ENCODE peak calls at places on chromosomes 16 and 17, in nine cellular contexts. X is H9, A is PC-9, H is upper lobe of right lung, Y is spleen, K is IMR-90, L is kidney, W is neural progenitor cell, E is right lobe of liver. C is an unnamed sample. For H3K4me1, the result is how much of the 10 kb centered on the place peaks cover.

GRCh38 chr17:48740537-48740936 is 12.0 kb upstream of the HOXB13 start:
- DNase-seq in X (no peak), A (no peak), H (no peak), Y (no peak), K (no peak), L (no peak), W (no peak), E (no peak), C (no peak)

GRCh38 chr17:78935419-78936323 is 10.5 kb upstream of the TIMP2 start:
- DNase-seq in X (peak), A (no peak), H (no peak), Y (no peak), K (peak), L (peak), W (no peak), E (no peak), C (no peak)

GRCh38 chr16:56814537-56815432 is 50.2 kb upstream of the SLC12A3 start:
- DNase-seq in X (no peak), A (no peak), H (no peak), Y (no peak), K (no peak), L (no peak), W (peak), E (no peak), C (no peak)

GRCh38 chr17:9676084-9676483 is 30.8 kb downstream of the USP43 start:
- DNase-seq in X (no peak), A (no peak), H (no peak), Y (no peak), K (no peak), L (no peak), W (no peak), E (no peak), C (no peak)

GRCh38 chr17:313911-314613 is 38.5 kb downstream of the RPH3AL start:
- DNase-seq in X (no peak), A (no peak), H (no peak), Y (no peak), K (no peak), L (no peak), W (no peak), E (peak), C (no peak)

GRCh38 chr17:29179232-29180036 is 764 bp downstream of the MYO18A start:
- DNase-seq in X (peak), A (peak), H (peak), Y (no peak), K (no peak), L (peak), W (peak), E (peak), C (peak)

GRCh38 chr16:56918467-56919012 is 13.4 kb upstream of the HERPUD1 start:
- DNase-seq in X (no peak), A (no peak), H (no peak), Y (no peak), K (no peak), L (no peak), W (no peak), E (no peak), C (no peak)

GRCh38 chr17:36475346-36475970 is 11.0 kb upstream of the ZNHIT3 start:
- DNase-seq in X (no peak), A (no peak), H (no peak), Y (no peak), K (no peak), L (no peak), W (no peak), E (no peak), C (no peak)

GRCh38 chr16:72380283-72380682 is 208.3 kb upstream of the PMFBP1 start:
- DNase-seq in X (no peak), A (no peak), H (no peak), Y (no peak), K (no peak), L (no peak), W (peak), E (no peak), C (no peak)

GRCh38 chr16:65066646-65067045 is 55.2 kb downstream of the CDH11 start:
- DNase-seq in X (no peak), A (no peak), H (no peak), Y (no peak), K (peak), L (no peak), W (no peak), E (no peak), C (no peak)

GRCh38 chr17:601462-602303 is 113.0 kb downstream of the VPS53 start:
- DNase-seq in X (no peak), A (no peak), H (no peak), Y (no peak), K (peak), L (no peak), W (no peak), E (no peak), C (no peak)

GRCh38 chr17:18261146-18261515 is 669 bp downstream of the MIEF2 start:
- DNase-seq in X (peak), A (peak), H (peak), Y (no peak), K (peak), L (peak), W (peak), E (peak), C (peak)

GRCh38 chr17:4189280-4189679 is 46.3 kb downstream of the CYB5D2 start:
- DNase-seq in X (no peak), A (no peak), H (no peak), Y (peak), K (no peak), L (no peak), W (no peak), E (no peak), C (no peak)

GRCh38 chr17:17823433-17824118 is 13.2 kb downstream of the SREBF1 start:
- DNase-seq in X (peak), A (peak), H (peak), Y (peak), K (peak), L (peak), W (peak), E (peak), C (peak)

GRCh38 chr17:73939808-73940207 is 263.7 kb upstream of the RPL38 start:
- DNase-seq in X (no peak), A (no peak), H (no peak), Y (no peak), K (no peak), L (no peak), W (no peak), E (no peak), C (no peak)

GRCh38 chr16:88651989-88652762 is 1.3 kb upstream of the CYBA start:
- DNase-seq in X (no peak), A (no peak), H (peak), Y (peak), K (no peak), L (peak), W (no peak), E (peak), C (peak)

GRCh38 chr16:88654363-88655052 is 3.7 kb upstream of the CYBA start:
- DNase-seq in X (no peak), A (no peak), H (no peak), Y (no peak), K (no peak), L (no peak), W (no peak), E (no peak), C (no peak)

GRCh38 chr16:88653606-88654362 is 2.9 kb upstream of the CYBA start:
- DNase-seq in X (no peak), A (no peak), H (no peak), Y (peak), K (no peak), L (no peak), W (no peak), E (no peak), C (no peak)

GRCh38 chr16:88652763-88653065 is 1.9 kb upstream of the CYBA start:
- DNase-seq in X (no peak), A (no peak), H (peak), Y (peak), K (no peak), L (no peak), W (no peak), E (no peak), C (no peak)

GRCh38 chr16:88653101-88653500 is 2.2 kb upstream of the CYBA start:
- DNase-seq in X (no peak), A (no peak), H (no peak), Y (no peak), K (no peak), L (no peak), W (no peak), E (no peak), C (no peak)
- H3K27ac ChIP-seq in X (no peak), A (no peak), H (no peak), Y (no peak), K (no peak), L (no peak), W (no peak), E (no peak), C (no peak)

GRCh38 chr16:50368410-50369132 is at the start of gene BRD7:
- DNase-seq in X (peak), A (peak), H (peak), Y (peak), K (peak), L (peak), W (peak), E (peak), C (peak)
- TF ChIP-seq CTCF in X (peak), A (no peak), H (peak), Y (no peak), K (peak), L (peak), W (peak), E (peak), C (no peak)

GRCh38 chr16:58124601-58124915 is 4.6 kb downstream of the CFAP20 start:
- DNase-seq in X (no peak), A (no peak), H (no peak), Y (no peak), K (peak), L (no peak), W (no peak), E (no peak), C (no peak)
- H3K4me1 ChIP-seq in X (under half), A (half or more), H (half or more), Y (half or more), K (under half), L (under half), W (under half), E (under half), C (half or more)

DNA sequence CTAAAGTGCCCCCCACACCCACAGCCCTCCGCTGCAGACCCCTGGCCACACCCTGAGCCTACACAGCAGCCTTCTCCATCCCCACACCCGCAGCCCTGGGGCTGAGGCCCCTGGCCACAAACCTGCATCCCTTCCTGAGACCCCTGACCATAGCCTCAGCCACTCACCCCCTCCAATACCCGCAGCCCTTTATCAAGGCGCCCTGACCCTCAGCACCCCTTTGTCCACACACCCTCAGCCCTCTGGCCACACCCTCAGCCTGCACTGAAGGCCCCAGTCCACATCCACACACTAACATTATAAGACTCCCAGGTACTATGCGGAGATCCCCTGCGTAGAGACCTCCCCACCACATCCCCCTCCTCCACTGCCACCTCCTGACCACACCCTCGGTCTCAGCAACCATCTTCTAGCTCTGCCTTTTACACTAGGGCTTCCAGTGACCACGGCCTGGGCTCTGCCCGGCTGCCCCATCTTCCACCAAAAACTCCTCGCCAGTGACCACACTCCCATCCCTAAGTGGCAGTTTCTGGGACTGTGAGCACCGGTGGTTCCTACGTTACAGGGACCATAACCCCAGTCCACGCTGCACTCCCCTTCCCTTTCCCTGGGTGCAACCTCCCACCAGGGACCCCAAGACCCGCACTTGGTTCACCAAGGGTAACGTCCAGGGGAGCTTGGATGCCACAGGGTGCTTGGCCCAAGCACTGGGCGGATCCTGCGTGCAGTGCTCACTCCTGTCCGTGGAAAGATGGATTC is 818 bp downstream of the TPPP3 start:
- DNase-seq in X (no peak), A (no peak), H (peak), Y (peak), K (no peak), L (peak), W (no peak), E (no peak), C (no peak)
- H3K27ac ChIP-seq in X (no peak), A (no peak), H (peak), Y (no peak), K (no peak), L (peak), W (no peak), E (no peak), C (peak)

GRCh38 chr17:81523139-81524062 is 4.8 kb upstream of the FSCN2 start:
- DNase-seq in X (peak), A (no peak), H (no peak), Y (no peak), K (peak), L (peak), W (peak), E (no peak), C (peak)
- TF ChIP-seq CTCF in X (peak), A (no peak), H (peak), Y (peak), K (peak), L (peak), W (peak), E (no peak), C (no peak)

GRCh38 chr16:53768593-53768992 is 64.6 kb downstream of the FTO start:
- DNase-seq in X (no peak), A (peak), H (no peak), Y (no peak), K (peak), L (no peak), W (no peak), E (no peak), C (no peak)
- H3K4me1 ChIP-seq in X (under half), A (half or more), H (under half), Y (under half), K (under half), L (under half), W (under half), E (under half), C (under half)

DNA sequence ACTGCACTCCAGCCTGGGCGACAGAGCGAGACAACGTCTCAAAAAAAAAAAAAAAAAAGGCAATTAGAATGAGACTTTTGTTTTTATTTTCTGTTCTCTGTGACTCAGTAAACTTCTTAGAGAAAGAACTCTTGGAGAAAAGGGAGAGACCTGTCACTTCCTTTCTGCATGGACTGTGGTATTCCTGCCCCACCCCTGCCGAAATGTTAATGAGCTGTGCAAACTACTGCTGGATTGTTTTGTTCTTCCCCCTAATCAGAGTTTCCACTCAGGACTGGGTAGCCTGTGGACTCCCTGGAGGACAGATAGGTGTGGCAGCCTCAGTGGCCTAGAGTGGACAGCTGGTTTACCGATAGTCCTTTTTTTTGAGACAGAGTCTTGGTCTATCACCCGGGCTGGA is 7.2 kb downstream of the FAM234A start:
- DNase-seq in X (no peak), A (no peak), H (no peak), Y (peak), K (no peak), L (peak), W (no peak), E (no peak), C (no peak)
- H3K27ac ChIP-seq in X (no peak), A (no peak), H (peak), Y (no peak), K (no peak), L (no peak), W (no peak), E (no peak), C (no peak)

GRCh38 chr16:4426021-4426684 is 485 bp downstream of the DNAJA3 start:
- DNase-seq in X (no peak), A (no peak), H (peak), Y (no peak), K (no peak), L (no peak), W (no peak), E (peak), C (no peak)
- TF ChIP-seq CTCF in X (no peak), A (no peak), H (no peak), Y (no peak), K (no peak), L (no peak), W (no peak), E (no peak), C (no peak)

DNA sequence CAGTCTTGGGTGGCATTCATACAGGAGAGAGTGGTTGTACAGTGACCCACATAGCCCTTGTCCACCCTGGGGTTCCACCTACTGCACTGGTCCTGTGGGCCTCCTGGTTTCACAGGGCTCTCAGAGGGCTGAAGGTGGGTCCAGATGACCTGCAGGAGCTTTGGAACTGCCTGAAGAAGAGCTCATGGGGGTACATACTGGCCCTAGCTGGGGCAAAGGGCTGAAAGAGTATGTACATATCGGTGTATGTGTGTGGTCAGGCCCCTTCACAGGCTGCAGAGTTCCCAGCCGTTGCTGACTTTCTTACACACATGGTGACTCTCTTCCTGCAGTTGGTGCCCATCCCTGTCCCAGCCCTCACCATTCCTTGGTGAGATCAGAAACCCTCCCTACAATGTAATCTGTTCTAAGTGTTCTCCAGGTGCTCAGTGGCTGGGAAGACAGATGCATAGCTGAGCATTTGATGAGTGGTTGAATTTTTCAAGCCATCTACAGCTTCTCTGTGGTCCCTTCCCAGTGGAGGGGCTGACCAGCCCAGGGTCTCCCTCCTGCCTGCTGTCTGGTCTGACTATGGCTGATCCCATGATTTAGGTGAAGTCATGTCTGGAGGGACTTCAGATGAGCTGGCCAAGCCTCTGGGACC is 2.5 kb upstream of the NFATC3 start:
- DNase-seq in X (no peak), A (no peak), H (no peak), Y (no peak), K (no peak), L (no peak), W (no peak), E (no peak), C (no peak)
- H3K4me1 ChIP-seq in X (under half), A (under half), H (half or more), Y (half or more), K (under half), L (half or more), W (under half), E (under half), C (half or more)